ENCODE peak calls at places on chromosomes 2 and 18, in nine cellular contexts. S is epithelial cell of esophagus, Q is Panc1, C is heart left ventricle, J is WERI-Rb-1, O is cardiac muscle cell, M is A673, T is ovary, L is heart right ventricle. W is an unnamed sample.

GRCh38 chr2:73037947-73038585 is 33.4 kb downstream of the SFXN5 start:
- DNase-seq in S (peak), Q (peak), C (no peak), J (no peak), O (no peak), M (no peak), T (no peak), L (no peak), W (no peak)

GRCh38 chr2:178827739-178828487 is 20.7 kb upstream of the TTN start:
- DNase-seq in S (no peak), Q (no peak), C (no peak), J (no peak), O (peak), M (no peak), T (no peak), L (no peak), W (no peak)

GRCh38 chr2:42086500-42086953 is 38.7 kb downstream of the PKDCC start:
- DNase-seq in S (peak), Q (peak), C (no peak), J (peak), O (peak), M (peak), T (peak), L (no peak), W (peak)

GRCh38 chr2:29066271-29066860 is 8.0 kb downstream of the PCARE start:
- DNase-seq in S (peak), Q (no peak), C (no peak), J (no peak), O (peak), M (no peak), T (peak), L (no peak), W (no peak)

GRCh38 chr2:70795164-70795995 is 4.9 kb upstream of the FIGLA start:
- DNase-seq in S (no peak), Q (no peak), C (no peak), J (no peak), O (no peak), M (no peak), T (no peak), L (no peak), W (no peak)

GRCh38 chr18:63890950-63891304 is 3.4 kb downstream of the SERPINB2 start:
- DNase-seq in S (no peak), Q (no peak), C (no peak), J (no peak), O (peak), M (peak), T (no peak), L (no peak), W (no peak)

GRCh38 chr18:10379511-10379910 is 74.9 kb upstream of the APCDD1 start:
- DNase-seq in S (peak), Q (no peak), C (no peak), J (no peak), O (no peak), M (no peak), T (no peak), L (no peak), W (no peak)

GRCh38 chr18:48827321-48828200 is 123.2 kb downstream of the SMAD7 start:
- DNase-seq in S (no peak), Q (no peak), C (no peak), J (peak), O (peak), M (peak), T (peak), L (no peak), W (no peak)

GRCh38 chr2:204127238-204127637 is 190.7 kb downstream of the ICOS start:
- DNase-seq in S (peak), Q (no peak), C (no peak), J (no peak), O (no peak), M (no peak), T (no peak), L (no peak), W (no peak)

GRCh38 chr2:198127627-198128026 is 323.2 kb downstream of the PLCL1 start:
- DNase-seq in S (peak), Q (peak), C (no peak), J (peak), O (peak), M (peak), T (peak), L (peak), W (peak)

GRCh38 chr18:55078289-55078916 is 119.1 kb upstream of the CCDC68 start:
- DNase-seq in S (peak), Q (no peak), C (no peak), J (no peak), O (no peak), M (no peak), T (no peak), L (no peak), W (no peak)

GRCh38 chr2:50591642-50592041 is 440.3 kb downstream of the NRXN1 start:
- DNase-seq in S (no peak), Q (no peak), C (peak), J (no peak), O (peak), M (peak), T (no peak), L (peak), W (no peak)

GRCh38 chr2:241797441-241798080 is 11.4 kb upstream of the NEU4 start:
- DNase-seq in S (no peak), Q (no peak), C (peak), J (peak), O (no peak), M (no peak), T (peak), L (no peak), W (peak)

GRCh38 chr2:107285621-107286303 is 399.8 kb upstream of the ST6GAL2 start:
- DNase-seq in S (no peak), Q (peak), C (no peak), J (no peak), O (no peak), M (no peak), T (no peak), L (no peak), W (no peak)

GRCh38 chr2:43074592-43075053 is 151.8 kb downstream of the ZFP36L2 start:
- DNase-seq in S (no peak), Q (no peak), C (no peak), J (no peak), O (no peak), M (no peak), T (no peak), L (no peak), W (no peak)

DNA sequence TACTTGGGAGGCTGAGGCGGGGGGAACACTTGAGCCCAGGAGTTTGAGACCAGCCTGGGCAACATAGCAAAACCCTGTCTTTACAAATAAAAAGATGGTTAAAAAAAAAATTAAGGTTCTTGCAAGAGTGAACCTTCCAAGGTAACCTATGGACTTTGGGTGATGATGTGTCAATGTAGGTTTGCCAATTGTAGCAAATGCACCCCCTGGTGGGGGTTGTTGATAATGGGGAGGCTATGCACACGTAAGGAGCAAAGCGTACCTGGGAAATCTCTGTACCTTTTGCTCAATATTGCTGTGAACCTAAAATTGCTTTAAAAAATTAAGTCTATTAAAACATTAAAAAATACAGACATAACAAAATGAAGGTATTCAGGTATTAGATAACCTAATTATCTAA is 70.4 kb downstream of the CWC22 start:
- DNase-seq in S (peak), Q (no peak), C (no peak), J (peak), O (peak), M (peak), T (no peak), L (no peak), W (no peak)
- TF ChIP-seq CTCF in S (peak), Q (peak), C (peak), J (peak), O (peak), M (peak), T (no peak), L (peak), W (peak)

DNA sequence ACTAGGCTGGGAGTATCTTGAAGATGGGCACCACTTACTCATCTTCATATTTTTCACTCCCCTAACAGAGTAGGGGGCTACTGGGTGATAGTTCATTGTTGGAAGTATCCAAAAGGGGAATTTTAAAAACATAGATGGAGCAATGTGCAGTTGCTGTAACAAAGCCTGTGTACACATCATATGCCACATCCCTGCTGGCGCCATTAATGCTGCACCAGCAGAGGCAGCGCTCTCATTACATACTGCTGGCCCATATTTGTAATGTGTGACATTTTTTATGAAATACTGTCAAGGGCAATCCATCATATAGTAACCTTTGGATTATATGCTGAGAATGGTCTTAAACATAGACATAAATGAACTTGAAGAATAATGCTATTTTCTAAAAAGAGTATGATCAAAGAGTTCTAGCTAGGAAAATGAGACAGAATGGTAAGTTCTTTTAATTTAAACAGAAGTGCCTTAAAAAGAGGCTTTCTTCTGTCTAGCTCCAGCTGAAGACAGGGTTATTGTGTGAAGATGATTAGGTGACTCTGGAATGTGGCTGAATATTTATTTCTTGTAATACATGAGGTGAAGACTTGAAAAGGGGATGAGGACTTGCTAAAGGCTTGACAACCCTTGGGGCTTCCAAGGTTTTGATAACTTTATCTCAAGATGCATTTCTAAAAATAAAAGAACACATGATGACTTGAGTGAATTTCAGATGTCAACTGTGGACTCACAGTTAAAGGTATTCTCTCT is 2.4 kb upstream of the TMEM178A start:
- DNase-seq in S (no peak), Q (no peak), C (no peak), J (no peak), O (no peak), M (no peak), T (no peak), L (no peak), W (no peak)
- TF ChIP-seq CTCF in S (no peak), Q (no peak), C (no peak), J (no peak), O (no peak), M (no peak), T (no peak), L (no peak), W (no peak)

DNA sequence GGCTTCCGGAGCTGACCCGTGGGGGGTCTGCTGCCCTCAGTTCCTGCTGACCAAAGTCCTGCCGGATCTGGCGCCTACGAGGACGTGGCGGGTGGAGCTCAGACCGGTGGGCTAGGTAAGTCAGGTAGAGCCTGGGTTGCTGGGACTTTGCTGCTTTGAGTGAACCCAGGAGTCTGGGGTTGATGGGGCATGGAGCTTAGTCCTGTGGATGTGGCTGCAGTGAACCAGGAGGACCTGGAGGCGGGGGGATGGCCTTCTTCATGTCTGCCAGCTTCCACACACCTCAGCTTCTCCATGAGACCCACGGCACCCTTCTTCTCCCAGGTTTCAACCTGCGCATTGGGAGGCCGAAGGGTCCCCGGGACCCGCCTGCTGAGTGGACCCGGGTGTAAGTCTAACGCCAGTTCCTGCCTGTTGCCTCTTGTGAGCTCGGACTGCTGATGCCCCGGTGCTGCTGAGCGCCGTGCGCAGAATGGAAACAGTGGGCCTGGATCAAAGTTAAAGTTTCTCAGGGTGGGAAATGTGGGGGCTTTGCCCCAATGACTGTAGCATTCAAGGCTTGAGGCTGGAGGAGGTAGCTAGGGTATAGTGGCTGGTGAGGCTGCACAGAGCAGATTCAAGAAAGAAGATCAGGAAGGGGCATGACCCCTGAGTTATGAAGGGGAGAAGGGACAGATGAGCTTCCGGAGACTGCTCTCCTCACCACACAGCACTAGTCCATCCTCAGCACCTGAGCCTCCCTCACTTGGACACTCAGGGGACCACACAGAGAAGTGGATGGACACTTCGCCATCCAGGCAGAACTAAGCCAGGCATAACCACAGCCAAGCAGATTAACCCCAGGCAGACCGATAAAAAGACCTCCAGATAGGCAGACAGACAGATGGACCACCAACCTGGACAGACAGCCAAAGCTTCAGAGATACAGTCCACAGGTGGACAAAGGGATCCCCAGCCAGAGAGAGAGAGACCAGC is 17.3 kb downstream of the PTPN18 start:
- DNase-seq in S (no peak), Q (no peak), C (no peak), J (peak), O (no peak), M (no peak), T (no peak), L (no peak), W (no peak)
- TF ChIP-seq CTCF in S (no peak), Q (peak), C (no peak), J (no peak), O (no peak), M (peak), T (peak), L (peak), W (no peak)

GRCh38 chr2:138712212-138712979 is 67.8 kb downstream of the NXPH2 start:
- DNase-seq in S (no peak), Q (no peak), C (no peak), J (no peak), O (no peak), M (no peak), T (no peak), L (no peak), W (peak)

GRCh38 chr2:138713509-138713908 is 66.7 kb downstream of the NXPH2 start:
- DNase-seq in S (no peak), Q (no peak), C (no peak), J (no peak), O (no peak), M (no peak), T (no peak), L (no peak), W (no peak)

GRCh38 chr2:138718405-138718804 is 61.8 kb downstream of the NXPH2 start:
- DNase-seq in S (no peak), Q (no peak), C (no peak), J (no peak), O (no peak), M (no peak), T (no peak), L (no peak), W (no peak)

GRCh38 chr2:138713069-138713496 is 67.1 kb downstream of the NXPH2 start:
- DNase-seq in S (no peak), Q (no peak), C (no peak), J (no peak), O (no peak), M (no peak), T (no peak), L (peak), W (no peak)

GRCh38 chr2:138716183-138716582 is 64.0 kb downstream of the NXPH2 start:
- DNase-seq in S (peak), Q (no peak), C (no peak), J (no peak), O (no peak), M (no peak), T (no peak), L (no peak), W (peak)
- TF ChIP-seq CTCF in S (peak), Q (peak), C (no peak), J (peak), O (no peak), M (peak), T (no peak), L (no peak), W (peak)

GRCh38 chr2:71905205-71905604 is 242.5 kb downstream of the CYP26B1 start:
- DNase-seq in S (no peak), Q (no peak), C (no peak), J (no peak), O (no peak), M (no peak), T (no peak), L (no peak), W (no peak)
- TF ChIP-seq CTCF in S (no peak), Q (no peak), C (no peak), J (no peak), O (no peak), M (no peak), T (no peak), L (no peak), W (no peak)

GRCh38 chr2:159774370-159774990 is 23.5 kb downstream of the CD302 start:
- DNase-seq in S (no peak), Q (no peak), C (no peak), J (peak), O (peak), M (no peak), T (no peak), L (no peak), W (no peak)
- TF ChIP-seq CTCF in S (no peak), Q (no peak), C (no peak), J (no peak), O (no peak), M (no peak), T (no peak), L (no peak), W (no peak)

DNA sequence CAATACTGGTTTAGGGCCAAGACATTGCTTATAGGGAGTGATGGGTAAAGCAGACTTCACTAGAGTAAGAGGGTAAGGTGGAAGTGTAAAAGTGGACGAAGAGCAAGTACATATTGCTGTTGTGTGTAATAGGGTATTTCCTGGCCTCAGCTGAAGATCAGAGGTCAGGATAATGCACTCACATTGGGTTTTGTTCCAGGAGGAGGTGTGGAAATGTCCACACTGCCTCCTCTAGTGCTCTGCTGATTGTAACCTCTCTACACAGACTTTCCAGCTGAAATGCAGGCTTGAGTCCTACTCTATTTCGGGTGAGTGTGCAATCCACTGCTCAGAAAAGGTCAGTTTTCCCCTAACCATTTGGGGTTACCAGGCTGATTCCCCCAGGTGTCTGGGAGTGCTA is 41.7 kb upstream of the PLA2R1 start:
- DNase-seq in S (no peak), Q (no peak), C (no peak), J (no peak), O (no peak), M (no peak), T (no peak), L (no peak), W (no peak)
- TF ChIP-seq CTCF in S (no peak), Q (no peak), C (no peak), J (no peak), O (no peak), M (no peak), T (no peak), L (no peak), W (no peak)

GRCh38 chr2:120289221-120289906 is 36.7 kb downstream of the RALB start:
- DNase-seq in S (no peak), Q (no peak), C (no peak), J (no peak), O (peak), M (peak), T (no peak), L (no peak), W (no peak)
- TF ChIP-seq CTCF in S (peak), Q (peak), C (no peak), J (peak), O (peak), M (peak), T (no peak), L (no peak), W (no peak)

DNA sequence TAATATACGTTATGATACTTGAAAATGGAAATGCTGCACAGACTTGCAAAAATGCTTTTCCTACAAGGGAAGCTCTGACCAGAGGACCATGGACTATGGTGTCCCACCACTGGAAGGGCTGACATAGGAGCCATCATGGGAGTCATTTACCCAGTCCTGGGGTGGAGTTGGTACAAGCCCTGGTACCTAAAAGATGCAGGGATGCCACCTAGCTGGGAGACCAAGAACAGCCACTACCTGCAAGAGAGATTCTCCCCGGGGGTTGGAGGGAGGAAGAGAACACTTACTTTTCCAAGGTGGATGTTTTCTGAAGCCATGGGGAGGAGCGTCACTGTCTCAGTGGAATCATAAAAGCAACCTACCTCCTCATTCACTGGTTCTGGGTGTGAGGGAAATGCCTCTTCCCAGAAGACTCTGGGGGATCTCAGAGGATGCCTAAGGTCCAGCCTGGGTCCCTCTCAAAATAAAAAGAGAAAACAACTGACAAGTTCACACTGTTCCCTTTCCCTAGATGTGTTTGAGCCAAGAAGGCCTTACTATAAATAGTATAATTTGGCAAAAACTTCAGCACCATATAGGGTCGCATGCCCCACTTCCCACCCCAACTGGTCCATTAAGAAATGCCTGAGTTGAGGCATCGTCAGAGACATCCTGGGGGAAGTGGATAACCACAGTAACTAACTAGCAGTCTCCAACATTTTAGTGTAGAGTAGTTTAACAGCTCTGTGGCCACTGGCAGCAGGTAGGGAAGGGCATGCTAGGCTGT is 39.9 kb downstream of the REEP1 start:
- DNase-seq in S (peak), Q (no peak), C (no peak), J (peak), O (no peak), M (peak), T (no peak), L (no peak), W (peak)
- TF ChIP-seq CTCF in S (no peak), Q (peak), C (peak), J (peak), O (peak), M (peak), T (no peak), L (peak), W (peak)

W was measured in GM13977.